ENCODE peak calls at places on chromosomes 12 and 14, in four cellular contexts. C is neuronal stem cell, L is A673, I is HFF-Myc. Z is an unnamed sample.

GRCh38 chr12:11228268-11228879 is 41.1 kb downstream of the PRB3 start:
- DNase-seq in C (peak), L (peak), I (peak), Z (peak)

GRCh38 chr12:112163056-112163455 is 37.7 kb downstream of the TRAFD1 start:
- DNase-seq in L (no peak), C (no peak), I (no peak), Z (no peak)

GRCh38 chr14:103483600-103483999 is 39.0 kb downstream of the CKB start:
- DNase-seq in C (no peak), L (no peak), I (peak), Z (peak)

GRCh38 chr14:71705460-71705859 is 226.8 kb upstream of the RGS6 start:
- DNase-seq in L (no peak), I (no peak), C (no peak), Z (no peak)

GRCh38 chr14:59280961-59281360 is 92.5 kb downstream of the DAAM1 start:
- DNase-seq in C (no peak), I (no peak), L (no peak), Z (no peak)

GRCh38 chr12:78018146-78018910 is 187.6 kb downstream of the NAV3 start:
- DNase-seq in I (no peak), C (peak), L (no peak), Z (no peak)

GRCh38 chr12:88237954-88238353 is 95.8 kb downstream of the TMTC3 start:
- DNase-seq in C (no peak), I (peak), L (no peak), Z (no peak)

GRCh38 chr12:15356831-15357456 is 34.6 kb downstream of the PTPRO start:
- DNase-seq in I (no peak), L (no peak), C (no peak), Z (no peak)

GRCh38 chr12:123237646-123238329 is 4.6 kb downstream of the MTRFR start:
- DNase-seq in L (peak), I (no peak), C (no peak), Z (peak)

GRCh38 chr12:90801776-90802175 is 153.2 kb downstream of the CCER1 start:
- DNase-seq in I (no peak), C (no peak), L (no peak), Z (peak)

GRCh38 chr12:68953536-68953935 is 20.6 kb upstream of the CPM start:
- DNase-seq in L (no peak), I (no peak), C (no peak), Z (peak)

GRCh38 chr12:94145231-94145979 is 3.0 kb upstream of the PLXNC1 start:
- DNase-seq in C (no peak), I (peak), L (peak), Z (peak)

GRCh38 chr12:124764451-124764850 is 99.2 kb downstream of the SCARB1 start:
- DNase-seq in I (peak), L (peak), C (no peak), Z (peak)

GRCh38 chr12:128325646-128326045 is 58.7 kb downstream of the TMEM132C start:
- DNase-seq in I (no peak), C (no peak), L (no peak), Z (no peak)

GRCh38 chr14:22657861-22658260 is 13.7 kb upstream of the OR6J1 start:
- DNase-seq in L (no peak), I (peak), C (no peak), Z (no peak)

GRCh38 chr14:20415723-20416622 is 2.7 kb upstream of the TEP1 start:
- DNase-seq in I (peak), C (no peak), L (peak), Z (peak)

GRCh38 chr14:22336031-22336430 is 253.0 kb downstream of the DAD1 start:
- DNase-seq in L (no peak), C (no peak), I (no peak), Z (no peak)

GRCh38 chr14:32494566-32495434 is 165.7 kb downstream of the AKAP6 start:
- DNase-seq in I (no peak), C (no peak), L (no peak), Z (peak)

GRCh38 chr14:97456958-97457357 is 659.8 kb downstream of the VRK1 start:
- DNase-seq in I (no peak), C (no peak), L (peak), Z (peak)

GRCh38 chr14:71355324-71356201 is 448.3 kb downstream of the PCNX1 start:
- DNase-seq in I (no peak), L (peak), C (no peak), Z (peak)

GRCh38 chr12:126464157-126464556 is 1398.9 kb downstream of the AACS start:
- DNase-seq in I (no peak), L (no peak), C (no peak), Z (no peak)

Z was measured in AG08395.